ENCODE peak calls at places on chromosomes 16 and 17, in four cellular contexts. P, I, C and U are unnamed samples. For H3K4me1, the result is how much of the 10 kb centered on the place peaks cover.

GRCh38 chr17:38981640-38982039 is 14.4 kb upstream of the FBXO47 start:
- DNase-seq in P (no peak), I (no peak), C (no peak), U (no peak)

GRCh38 chr17:550776-551175 is 163.9 kb downstream of the VPS53 start:
- DNase-seq in P (no peak), I (no peak), C (no peak), U (no peak)

GRCh38 chr17:42361781-42362186 is 26.5 kb downstream of the STAT3 start:
- DNase-seq in P (no peak), I (no peak), C (no peak), U (no peak)

GRCh38 chr16:77374384-77374783 is 60.5 kb downstream of the ADAMTS18 start:
- DNase-seq in P (no peak), I (no peak), C (no peak), U (no peak)

GRCh38 chr16:87496101-87496801 is 3.4 kb upstream of the ZCCHC14 start:
- DNase-seq in P (no peak), I (no peak), C (no peak), U (no peak)

GRCh38 chr17:75876190-75876937 is 2.0 kb downstream of the TRIM47 start:
- DNase-seq in P (peak), I (peak), C (peak), U (no peak)

GRCh38 chr17:50206604-50207293 is 5.3 kb upstream of the COL1A1 start:
- DNase-seq in P (no peak), I (peak), C (peak), U (no peak)

GRCh38 chr17:56009795-56010715 is 143.2 kb upstream of the ANKFN1 start:
- DNase-seq in P (no peak), I (no peak), C (peak), U (no peak)

GRCh38 chr17:45962221-45962972 is 36.7 kb upstream of the STH start:
- DNase-seq in P (no peak), I (no peak), C (no peak), U (no peak)

GRCh38 chr17:31458829-31459228 is 67.4 kb downstream of the RAB11FIP4 start:
- DNase-seq in P (no peak), I (no peak), C (no peak), U (no peak)

GRCh38 chr17:74444406-74444805 is 12.5 kb downstream of the GPRC5C start:
- DNase-seq in P (no peak), I (peak), C (no peak), U (peak)

GRCh38 chr17:14133104-14133503 is 63.8 kb downstream of the COX10 start:
- DNase-seq in P (no peak), I (no peak), C (no peak), U (no peak)

GRCh38 chr17:34760931-34761500 is 181.6 kb downstream of the TMEM132E start:
- DNase-seq in P (no peak), I (no peak), C (no peak), U (no peak)

GRCh38 chr17:1179635-1180433 is at the start of gene ABR:
- DNase-seq in P (peak), I (peak), C (peak), U (peak)

GRCh38 chr16:76696876-76697275 is 419.7 kb downstream of the CNTNAP4 start:
- DNase-seq in P (no peak), I (no peak), C (no peak), U (peak)

GRCh38 chr17:73952498-73953205 is 250.8 kb upstream of the RPL38 start:
- DNase-seq in P (peak), I (peak), C (peak), U (peak)

GRCh38 chr17:38361700-38362465 is 10.2 kb downstream of the SOCS7 start:
- DNase-seq in P (no peak), I (no peak), C (no peak), U (no peak)

GRCh38 chr16:56625140-56625942 is at the start of gene MT1E:
- DNase-seq in P (no peak), I (peak), C (peak), U (peak)

GRCh38 chr17:8632087-8632486 is 1.6 kb upstream of the MYH10 start:
- DNase-seq in P (no peak), I (no peak), C (peak), U (no peak)

GRCh38 chr16:75379339-75379738 is 54.0 kb downstream of the CFDP1 start:
- DNase-seq in P (no peak), I (no peak), C (no peak), U (no peak)

GRCh38 chr17:27469256-27469655 is 13.0 kb downstream of the KSR1 start:
- DNase-seq in P (no peak), I (no peak), C (no peak), U (no peak)

GRCh38 chr17:42895185-42895555 is 5.4 kb upstream of the G6PC1 start:
- DNase-seq in P (peak), I (peak), C (no peak), U (peak)

GRCh38 chr17:74459622-74460021 is 6.8 kb upstream of the CD300A start:
- DNase-seq in P (no peak), I (no peak), C (no peak), U (no peak)

GRCh38 chr17:73148540-73149334 is 16.1 kb upstream of the SSTR2 start:
- DNase-seq in P (no peak), I (no peak), C (no peak), U (no peak)

GRCh38 chr16:88857728-88858339 is 907 bp downstream of the TRAPPC2L start:
- DNase-seq in P (peak), I (peak), C (peak), U (peak)

GRCh38 chr16:89909777-89910716 is 8.6 kb upstream of the MC1R start:
- DNase-seq in P (peak), I (peak), C (peak), U (peak)

GRCh38 chr17:41065829-41066624 is at the start of gene KRTAP2-4:
- DNase-seq in P (peak), I (no peak), C (no peak), U (no peak)

GRCh38 chr17:11144358-11145233 is 96.4 kb upstream of the SHISA6 start:
- DNase-seq in P (peak), I (no peak), C (peak), U (peak)

GRCh38 chr16:31181102-31181830 is 1.3 kb downstream of the FUS start:
- DNase-seq in P (no peak), I (peak), C (peak), U (peak)

GRCh38 chr17:57084361-57084801 is 665 bp upstream of the AKAP1 start:
- DNase-seq in P (no peak), I (no peak), C (no peak), U (no peak)

GRCh38 chr16:15907863-15908478 is 19.6 kb upstream of the CEP20 start:
- DNase-seq in P (peak), I (no peak), C (peak), U (peak)

GRCh38 chr17:48961516-48962233 is 6.7 kb downstream of the GIP start:
- DNase-seq in P (peak), I (no peak), C (peak), U (no peak)

GRCh38 chr16:89466920-89467319 is 23.4 kb downstream of the ANKRD11 start:
- DNase-seq in P (no peak), I (no peak), C (no peak), U (no peak)

GRCh38 chr16:67662653-67663010 is 1.9 kb downstream of the PARD6A start:
- DNase-seq in P (no peak), I (no peak), C (no peak), U (no peak)

GRCh38 chr16:67661864-67662652 is 1.3 kb downstream of the PARD6A start:
- DNase-seq in P (no peak), I (no peak), C (no peak), U (no peak)

GRCh38 chr16:67664258-67664657 is 2.3 kb downstream of the ENKD1 start:
- DNase-seq in P (no peak), I (no peak), C (no peak), U (no peak)

GRCh38 chr16:67663877-67664222 is 2.7 kb downstream of the ENKD1 start:
- DNase-seq in P (no peak), I (no peak), C (no peak), U (no peak)

DNA sequence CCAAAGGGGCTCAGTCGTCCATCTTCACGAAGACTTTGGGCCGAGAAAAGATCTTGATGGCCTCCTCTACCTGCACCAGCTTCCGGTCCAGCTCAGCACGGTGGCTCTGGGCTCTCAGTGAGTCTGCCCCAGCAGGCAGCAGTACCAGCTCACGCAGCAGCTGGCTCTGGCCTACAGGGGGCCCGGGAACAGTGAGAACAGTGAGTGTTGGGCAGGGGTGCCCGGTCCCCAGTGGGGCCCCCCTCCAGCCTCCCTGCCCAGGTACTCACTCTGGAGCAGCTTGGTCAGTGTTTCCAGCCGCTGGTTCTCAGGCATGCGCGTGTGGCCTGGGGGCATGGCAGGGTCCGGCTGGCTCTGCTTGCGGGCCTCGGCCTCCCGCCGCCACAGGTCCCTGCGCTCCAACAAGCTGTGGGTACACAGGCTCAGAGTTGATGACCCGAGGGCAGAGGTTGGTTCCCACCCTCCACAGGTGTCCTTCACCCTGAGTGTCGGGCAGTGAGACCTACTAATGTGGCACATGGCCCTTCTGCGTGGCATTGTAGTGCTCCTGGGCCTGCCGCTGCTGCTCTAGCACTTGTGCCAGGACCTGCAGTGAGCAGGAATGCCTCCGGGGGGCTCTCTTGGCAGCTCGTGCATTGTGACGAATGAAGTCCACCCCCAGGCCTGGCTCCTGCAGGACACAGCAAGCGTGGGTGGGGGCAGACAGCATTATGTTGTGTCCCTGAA is 2.6 kb downstream of the PARD6A start:
- DNase-seq in P (peak), I (no peak), C (peak), U (no peak)
- H3K4me1 ChIP-seq in P (under half), I (half or more), C (under half), U (under half)

DNA sequence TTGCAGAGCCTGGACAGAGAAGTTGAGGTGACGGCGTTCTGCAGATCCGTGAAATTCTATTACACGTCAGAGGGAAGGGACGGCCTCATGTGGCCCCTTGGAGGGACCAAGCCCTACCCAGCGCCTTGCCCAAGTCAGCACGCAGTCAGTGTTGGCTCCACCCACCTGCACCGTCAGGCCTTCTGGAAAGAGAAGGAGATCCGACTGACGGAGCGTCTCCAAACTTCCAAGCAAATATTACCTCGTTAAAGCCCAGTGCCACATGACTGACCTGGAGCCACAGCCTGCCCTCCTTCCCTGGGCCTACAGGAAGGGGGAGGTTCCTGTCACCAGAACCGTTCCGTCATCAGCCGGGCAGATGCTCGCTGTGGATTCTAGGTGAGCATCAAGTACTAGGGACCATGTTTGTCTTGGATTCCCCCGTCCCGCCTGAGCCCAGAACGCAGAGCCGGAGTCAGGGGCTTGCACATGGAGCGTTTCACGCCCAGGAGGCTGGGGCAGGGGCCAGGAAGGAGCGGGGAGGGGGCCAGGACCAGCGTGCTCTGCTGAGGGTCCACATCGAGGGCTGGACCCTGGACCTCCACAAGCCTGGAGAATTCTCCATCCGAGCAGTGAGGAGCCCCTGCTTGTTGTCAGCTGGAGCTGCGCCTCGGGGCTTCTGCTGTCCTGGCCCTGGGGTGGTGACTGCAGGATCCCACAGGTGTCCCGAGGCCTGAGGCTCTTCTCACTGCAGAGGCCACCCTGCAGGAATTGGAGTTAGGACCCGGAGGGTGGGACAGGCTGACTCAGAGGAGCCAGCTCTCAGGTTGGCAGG is 22.6 kb upstream of the METRNL start:
- DNase-seq in P (no peak), I (no peak), C (peak), U (no peak)
- H3K4me3 ChIP-seq in P (no peak), I (no peak), C (no peak), U (no peak)

GRCh38 chr16:51441331-51441730 is 290.3 kb upstream of the SALL1 start:
- DNase-seq in P (no peak), I (no peak), C (no peak), U (no peak)
- H3K4me1 ChIP-seq in P (under half), I (under half), C (half or more), U (under half)

DNA sequence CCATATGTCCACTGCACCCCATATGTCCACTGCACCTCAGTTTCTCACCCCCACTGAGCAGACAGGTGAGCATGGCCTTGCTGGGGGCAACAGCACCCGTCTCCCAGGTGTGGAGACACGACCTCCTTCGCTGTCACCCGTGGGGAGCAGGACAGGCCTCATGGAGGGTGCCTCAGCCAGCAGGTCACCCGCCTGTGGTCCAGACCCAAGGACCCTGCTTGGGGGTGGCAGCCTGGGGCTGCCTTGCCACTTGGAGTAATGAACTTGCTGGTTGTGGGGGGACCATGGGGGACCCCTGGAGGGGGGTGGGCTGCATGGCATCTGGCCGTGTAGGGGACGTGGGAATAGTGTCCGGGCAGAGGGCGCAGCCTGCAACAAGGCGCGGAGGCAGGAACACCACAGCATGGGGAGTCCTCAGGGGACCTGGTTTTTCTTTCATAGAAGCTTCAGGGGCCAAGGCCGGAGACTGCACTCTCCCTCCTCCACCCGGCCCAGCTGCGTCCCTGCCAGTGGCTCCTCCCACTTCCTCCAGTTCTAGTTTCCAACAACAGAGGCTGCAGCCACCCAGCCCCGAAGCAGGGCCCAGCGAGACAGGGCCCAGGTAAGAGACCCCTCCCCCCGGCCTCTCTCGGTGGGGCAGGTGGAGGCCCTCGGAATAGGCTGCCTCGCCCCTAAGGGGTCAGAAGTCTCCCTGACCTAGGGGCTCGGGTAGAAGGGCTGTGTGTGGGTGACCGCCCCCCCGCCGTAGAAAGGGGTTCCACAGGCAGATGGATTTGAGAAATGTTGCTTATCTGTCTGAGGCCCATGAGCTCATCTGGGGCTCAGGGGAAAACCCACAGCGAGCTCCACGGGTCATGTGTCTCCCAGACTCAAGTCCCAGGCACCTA is at the start of gene NHLRC4:
- DNase-seq in P (no peak), I (peak), C (peak), U (peak)
- H3K4me3 ChIP-seq in P (no peak), I (peak), C (no peak), U (no peak)

GRCh38 chr17:78168906-78169793 is 769 bp downstream of the SYNGR2 start:
- DNase-seq in P (peak), I (peak), C (peak), U (peak)
- H3K4me1 ChIP-seq in P (under half), I (half or more), C (under half), U (under half)

DNA sequence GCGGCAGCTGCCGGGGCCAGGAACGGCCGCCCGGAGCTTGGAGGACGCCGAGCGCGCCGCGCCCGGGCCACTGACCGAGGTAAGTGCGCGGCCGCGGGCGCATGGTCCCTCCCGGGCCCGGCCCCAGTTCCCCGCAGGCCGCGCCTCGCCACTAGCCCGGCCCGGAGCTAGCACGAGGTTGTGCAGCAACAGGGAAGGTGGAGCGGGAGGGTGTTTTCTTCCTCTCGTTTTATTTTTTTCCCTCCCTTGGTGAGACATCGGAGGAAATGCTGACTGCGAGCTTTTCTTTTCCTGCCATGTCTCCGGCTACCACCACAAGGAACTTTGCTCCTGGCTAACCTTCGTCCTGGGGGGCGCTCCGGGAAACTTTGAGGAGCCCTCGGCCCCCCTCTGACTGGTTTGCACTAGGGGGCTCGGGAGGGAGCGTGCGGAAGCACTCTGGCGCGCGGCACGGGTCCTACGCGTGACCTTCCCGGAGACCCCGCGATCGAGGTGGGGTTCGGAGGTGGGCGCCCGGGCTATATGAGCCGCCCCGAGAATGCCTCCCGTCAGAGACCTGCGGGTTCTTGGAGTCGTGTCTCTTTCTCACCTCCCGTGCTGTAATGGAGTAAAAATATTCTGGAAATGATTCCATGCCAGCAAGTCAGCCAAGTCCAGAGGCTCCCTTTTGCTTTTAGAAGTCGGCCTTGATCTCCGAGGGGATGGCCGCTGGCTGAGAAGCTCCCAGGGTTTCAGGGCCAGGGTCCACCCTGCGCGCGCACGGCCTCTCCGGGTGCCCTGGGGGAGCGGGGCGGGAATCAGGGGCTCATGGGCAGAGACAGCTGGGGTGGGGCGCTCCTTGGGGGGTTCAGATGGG is 906 bp downstream of the KCNJ12 start:
- DNase-seq in P (peak), I (no peak), C (no peak), U (peak)
- H3K4me3 ChIP-seq in P (peak), I (peak), C (peak), U (peak)

DNA sequence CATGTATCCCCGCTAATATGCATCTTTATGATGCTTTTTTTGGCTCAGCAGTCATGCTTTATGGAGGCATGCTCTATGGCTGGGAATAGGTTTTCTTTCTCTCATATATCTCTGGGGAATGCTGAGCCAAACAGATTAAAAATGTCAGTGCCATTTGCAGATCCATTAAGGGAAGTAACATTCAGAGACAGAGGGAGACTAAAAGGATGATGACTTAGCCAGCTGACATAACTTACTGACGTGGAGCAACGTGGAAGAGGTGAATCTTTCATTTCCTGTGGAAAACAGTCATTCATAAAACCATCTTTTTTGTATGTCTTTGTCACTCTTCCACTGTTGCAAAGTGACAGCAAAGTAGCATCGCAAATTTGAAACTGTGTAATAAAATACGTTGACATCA is 30.1 kb downstream of the KCNJ16 start:
- DNase-seq in P (no peak), I (no peak), C (no peak), U (no peak)
- H3K4me1 ChIP-seq in P (under half), I (under half), C (under half), U (under half)